ENCODE peak calls at places on chromosome 14, in four cellular contexts. Y, R, G and C are unnamed samples. For H3K4me1, the result is how much of the 10 kb centered on the place peaks cover.

GRCh38 chr14:72966038-72966437 is 39.8 kb downstream of the DCAF4 start:
- DNase-seq in Y (no peak), R (no peak), G (no peak), C (no peak)

GRCh38 chr14:67413806-67414769 is 2.1 kb upstream of the PLEK2 start:
- DNase-seq in Y (no peak), R (no peak), G (no peak), C (no peak)

GRCh38 chr14:65879218-65880009 is 466.9 kb downstream of the FUT8 start:
- DNase-seq in Y (no peak), R (no peak), G (no peak), C (no peak)

GRCh38 chr14:35965425-35965824 is 139.3 kb downstream of the BRMS1L start:
- DNase-seq in Y (no peak), R (no peak), G (no peak), C (no peak)

GRCh38 chr14:81478446-81478845 is 55.2 kb downstream of the SEL1L start:
- DNase-seq in Y (no peak), R (no peak), G (no peak), C (no peak)

GRCh38 chr14:68404652-68405183 is 388.1 kb downstream of the ZFP36L1 start:
- DNase-seq in Y (no peak), R (no peak), G (no peak), C (no peak)

GRCh38 chr14:57749267-57749666 is 116.6 kb downstream of the SLC35F4 start:
- DNase-seq in Y (no peak), R (no peak), G (no peak), C (no peak)

GRCh38 chr14:85601246-85601645 is 71.3 kb downstream of the FLRT2 start:
- DNase-seq in Y (no peak), R (no peak), G (no peak), C (no peak)

DNA sequence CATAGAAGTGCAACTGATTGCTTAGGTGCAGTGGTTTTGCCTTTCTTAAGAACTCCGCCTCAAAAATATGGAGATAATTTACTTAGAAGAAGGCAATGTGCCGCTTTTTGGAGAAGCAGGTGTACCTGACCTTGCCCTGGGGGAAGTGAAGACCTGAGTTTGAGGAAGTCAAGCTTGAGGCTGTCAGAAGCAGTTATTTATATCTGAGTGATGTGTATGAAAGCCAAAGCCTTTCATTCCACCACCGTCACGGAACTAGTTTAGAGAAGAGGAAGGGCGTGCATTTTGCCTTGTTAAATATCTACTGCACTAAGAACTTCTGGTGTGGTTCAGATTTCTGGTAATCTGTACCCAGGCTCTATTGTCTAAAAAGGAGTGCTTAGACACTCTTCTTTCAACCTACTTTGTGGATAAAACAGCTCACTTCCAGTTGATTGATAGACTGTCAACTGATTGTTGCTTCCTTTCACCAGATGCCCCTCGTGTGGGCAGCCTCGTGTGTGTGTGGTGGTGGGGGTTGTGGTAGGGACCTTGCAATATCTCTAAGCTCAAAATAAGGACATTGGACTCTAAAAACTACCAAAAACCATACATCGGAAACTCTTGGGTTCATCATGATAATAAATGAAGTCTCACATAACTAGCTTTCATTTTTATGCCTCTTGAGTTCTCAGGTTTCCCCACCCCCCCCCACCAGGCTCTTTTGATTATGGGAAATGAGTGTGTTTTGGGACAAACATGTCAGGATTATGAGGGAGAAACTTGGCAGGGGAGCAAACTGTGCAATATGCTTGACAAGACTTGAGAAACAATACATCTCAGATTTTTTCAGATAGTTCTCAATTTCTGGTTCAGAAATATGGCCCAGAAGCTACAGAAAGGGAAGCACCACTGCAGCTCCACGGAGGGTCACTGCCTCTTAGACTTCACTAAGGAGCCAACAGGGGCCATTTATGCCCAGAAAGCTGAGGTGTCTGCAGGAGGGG is 78.6 kb downstream of the ARF6 start:
- DNase-seq in Y (peak), R (no peak), G (no peak), C (no peak)
- H3K27ac ChIP-seq in Y (peak), R (peak), G (peak), C (peak)

DNA sequence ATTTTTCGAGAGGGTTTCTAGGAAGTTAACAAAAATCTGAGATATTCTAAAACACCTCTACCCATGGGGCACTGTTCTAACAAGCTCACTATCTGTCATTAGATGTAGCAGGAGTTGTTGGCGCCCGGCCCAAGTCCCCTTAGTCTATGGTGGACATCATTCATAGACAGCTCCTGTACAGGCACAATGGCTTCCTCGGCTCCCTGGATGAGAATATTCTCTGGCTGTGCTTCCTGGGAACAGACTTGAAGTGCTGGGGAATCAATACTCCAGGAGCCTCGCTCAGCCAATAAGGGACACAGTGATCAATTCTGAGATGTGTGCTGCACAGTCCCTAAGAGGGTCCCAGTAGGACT is 224.2 kb downstream of the KTN1 start:
- DNase-seq in Y (no peak), R (no peak), G (no peak), C (no peak)
- H3K4me1 ChIP-seq in Y (under half), R (under half), G (under half), C (under half)

DNA sequence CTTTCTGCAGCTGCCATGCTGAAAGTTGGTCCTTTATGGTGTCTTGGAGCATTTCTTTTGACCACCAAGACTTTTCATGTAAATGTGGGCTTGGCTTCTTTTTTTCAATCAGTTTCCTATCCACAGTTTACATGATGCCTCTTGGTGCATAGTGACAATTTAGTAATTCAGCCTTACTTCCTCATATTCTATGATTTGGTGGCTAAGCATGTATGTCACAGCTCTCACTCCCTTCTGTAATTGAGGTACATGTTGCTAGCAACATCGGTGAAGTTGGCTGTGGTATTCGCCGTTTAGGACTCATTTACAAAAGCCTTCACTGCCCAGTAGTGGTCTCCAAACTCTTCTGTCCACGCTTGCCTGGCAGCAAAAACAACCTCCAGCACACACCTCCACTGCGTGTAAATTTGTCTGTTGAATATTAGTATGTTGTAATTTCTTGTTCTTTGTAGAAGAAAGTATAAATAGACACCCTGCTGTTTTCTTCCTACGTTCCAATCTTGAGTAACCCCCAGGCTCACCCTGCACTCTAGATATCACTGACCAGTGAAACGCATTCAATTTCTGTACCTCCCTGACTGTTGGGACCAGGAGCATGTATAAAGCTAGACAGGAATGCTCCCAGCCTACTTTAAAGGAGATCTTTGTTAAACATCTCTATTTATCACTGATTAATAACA is 90.3 kb downstream of the PPP2R5C start:
- DNase-seq in Y (no peak), R (no peak), G (no peak), C (no peak)
- H3K4me3 ChIP-seq in Y (no peak), R (no peak), G (no peak), C (no peak)

GRCh38 chr14:31024577-31025334 is 693 bp upstream of the AP4S1 start:
- DNase-seq in Y (peak), R (no peak), G (no peak), C (no peak)

GRCh38 chr14:31020834-31021575 is 4.4 kb upstream of the AP4S1 start:
- DNase-seq in Y (no peak), R (no peak), G (no peak), C (no peak)

GRCh38 chr14:31024042-31024480 is 1.4 kb upstream of the AP4S1 start:
- DNase-seq in Y (no peak), R (no peak), G (no peak), C (no peak)

GRCh38 chr14:31022386-31022785 is 3.1 kb upstream of the AP4S1 start:
- DNase-seq in Y (no peak), R (no peak), G (no peak), C (no peak)

DNA sequence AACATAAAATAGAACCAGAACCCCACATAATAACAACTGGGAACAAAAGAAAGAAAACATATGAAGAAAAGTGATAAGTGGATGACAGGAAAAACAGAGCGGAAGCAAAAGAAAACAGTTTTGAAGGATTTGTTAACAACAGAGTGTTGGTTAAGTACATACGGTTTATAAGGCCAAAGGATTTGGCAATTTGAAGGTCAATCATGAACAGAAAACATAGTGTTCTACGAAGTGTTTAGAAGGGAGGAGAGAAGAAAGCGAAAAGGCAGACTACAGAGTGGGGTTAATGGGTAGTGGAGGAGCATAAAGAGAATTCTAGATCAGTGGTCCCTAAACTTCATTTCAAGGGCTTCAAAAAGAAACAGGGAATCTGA is 3.9 kb upstream of the AP4S1 start:
- DNase-seq in Y (no peak), R (no peak), G (no peak), C (no peak)
- H3K27ac ChIP-seq in Y (no peak), R (peak), G (no peak), C (no peak)